ENCODE peak calls at places on chromosomes 3 and 15, in eight cellular contexts. W is A549, T is ovary, I is thyroid gland, P is body of pancreas, L is uterus, K is esophagus muscularis mucosa, Z is endothelial cell of umbilical vein. N is an unnamed sample.

GRCh38 chr15:89371145-89372044 is 36.8 kb upstream of the POLG start:
- DNase-seq in Z (no peak), T (no peak), P (peak), I (peak), L (no peak), K (no peak), W (no peak), N (no peak)

GRCh38 chr3:66997560-66998074 is 490 bp upstream of the KBTBD8 start:
- DNase-seq in L (peak), T (peak), W (no peak), P (no peak), I (no peak), K (no peak), Z (no peak), N (peak)

GRCh38 chr3:193023218-193023617 is 105.6 kb upstream of the MB21D2 start:
- DNase-seq in W (no peak), T (no peak), P (no peak), Z (no peak), L (no peak), K (no peak), I (no peak), N (no peak)

GRCh38 chr3:148036331-148036881 is 627.2 kb downstream of the ZIC1 start:
- DNase-seq in Z (peak), L (no peak), T (no peak), I (no peak), P (no peak), K (no peak), W (no peak), N (no peak)

GRCh38 chr3:71973337-71974030 is 188.5 kb upstream of the PROK2 start:
- DNase-seq in T (no peak), L (no peak), P (no peak), W (no peak), I (no peak), Z (no peak), K (no peak), N (no peak)

GRCh38 chr3:123871946-123872345 is 12.2 kb downstream of the MYLK start:
- DNase-seq in P (no peak), L (no peak), Z (peak), T (no peak), W (no peak), I (no peak), K (no peak), N (no peak)

GRCh38 chr3:56590814-56591213 is 33.8 kb downstream of the CCDC66 start:
- DNase-seq in W (no peak), L (no peak), K (no peak), I (no peak), P (no peak), Z (no peak), T (no peak), N (no peak)

GRCh38 chr3:9397911-9398714 is 698 bp downstream of the SETD5 start:
- DNase-seq in W (no peak), Z (no peak), P (peak), T (peak), I (peak), L (peak), K (no peak), N (peak)

GRCh38 chr3:38649500-38650247 is at the start of gene SCN5A:
- DNase-seq in P (peak), K (peak), L (peak), W (peak), T (peak), Z (peak), I (peak), N (peak)

GRCh38 chr3:10519236-10519635 is 13.8 kb upstream of the ATP2B2 start:
- DNase-seq in K (no peak), Z (no peak), T (no peak), W (no peak), L (no peak), I (no peak), P (no peak), N (no peak)

GRCh38 chr3:12294885-12295580 is 6.2 kb downstream of the PPARG start:
- DNase-seq in W (peak), T (no peak), P (no peak), I (no peak), K (no peak), Z (no peak), L (no peak), N (no peak)

GRCh38 chr15:98124576-98124975 is 164.1 kb downstream of the ARRDC4 start:
- DNase-seq in L (no peak), T (no peak), K (no peak), W (no peak), P (no peak), I (no peak), Z (no peak), N (no peak)

GRCh38 chr3:107574650-107575049 is 51.9 kb downstream of the BBX start:
- DNase-seq in L (no peak), K (no peak), W (peak), T (no peak), I (peak), Z (peak), P (no peak), N (peak)

GRCh38 chr15:85583404-85584390 is 203.3 kb downstream of the AKAP13 start:
- DNase-seq in L (no peak), K (no peak), T (no peak), W (no peak), Z (peak), P (peak), I (peak), N (peak)

GRCh38 chr3:123286308-123287023 is 84.7 kb downstream of the SEC22A start:
- DNase-seq in T (no peak), I (peak), Z (peak), K (peak), W (peak), L (no peak), P (peak), N (peak)

GRCh38 chr15:75641603-75642002 is 1.6 kb upstream of the IMP3 start:
- DNase-seq in T (no peak), K (no peak), L (no peak), W (no peak), I (peak), Z (no peak), P (no peak), N (no peak)

GRCh38 chr15:85500729-85501128 is 120.3 kb downstream of the AKAP13 start:
- DNase-seq in L (peak), I (no peak), T (no peak), Z (peak), P (no peak), K (no peak), W (no peak), N (no peak)

GRCh38 chr3:98645039-98645438 is 51.6 kb upstream of the CPOX start:
- DNase-seq in P (no peak), T (no peak), W (no peak), K (no peak), L (no peak), Z (no peak), I (peak), N (no peak)

GRCh38 chr3:35120026-35120425 is 519.3 kb upstream of the ARPP21 start:
- DNase-seq in T (no peak), K (no peak), I (no peak), P (no peak), Z (no peak), L (no peak), W (no peak), N (no peak)

GRCh38 chr3:28989646-28990089 is 291.2 kb upstream of the RBMS3 start:
- DNase-seq in W (no peak), T (no peak), I (no peak), K (no peak), P (no peak), Z (peak), L (no peak), N (no peak)

GRCh38 chr3:69379661-69380060 is 6.2 kb downstream of the FRMD4B start:
- DNase-seq in K (no peak), Z (no peak), T (no peak), W (no peak), L (no peak), I (no peak), P (no peak), N (no peak)

GRCh38 chr3:21673393-21673792 is 77.6 kb downstream of the ZNF385D start:
- DNase-seq in Z (no peak), T (no peak), K (no peak), P (no peak), L (no peak), I (no peak), W (no peak), N (no peak)

GRCh38 chr3:141840737-141841544 is 35.5 kb upstream of the ATP1B3 start:
- DNase-seq in T (no peak), W (no peak), I (no peak), P (no peak), Z (peak), K (no peak), L (no peak), N (no peak)

GRCh38 chr15:66766282-66767228 is 64.5 kb downstream of the SMAD6 start:
- DNase-seq in T (no peak), W (peak), I (no peak), P (no peak), K (no peak), L (no peak), Z (no peak), N (no peak)

GRCh38 chr15:80455668-80456442 is 51.7 kb downstream of the ARNT2 start:
- DNase-seq in L (peak), P (peak), K (no peak), Z (peak), I (peak), T (peak), W (peak), N (peak)

GRCh38 chr3:157094301-157094700 is 65.6 kb downstream of the CCNL1 start:
- DNase-seq in W (no peak), P (no peak), L (no peak), K (no peak), T (no peak), Z (no peak), I (no peak), N (no peak)

GRCh38 chr3:110384601-110385000 is 687.0 kb upstream of the NECTIN3 start:
- DNase-seq in K (no peak), Z (no peak), L (no peak), T (no peak), W (no peak), P (no peak), I (no peak), N (no peak)

GRCh38 chr3:62416109-62416508 is 42.8 kb upstream of the FEZF2 start:
- DNase-seq in Z (no peak), L (no peak), I (no peak), T (no peak), W (no peak), K (no peak), P (no peak), N (no peak)

GRCh38 chr3:191882289-191882688 is 421.3 kb downstream of the PYDC2 start:
- DNase-seq in I (no peak), P (no peak), T (no peak), K (no peak), W (no peak), L (no peak), Z (no peak), N (no peak)

GRCh38 chr3:126102011-126102410 is 18.1 kb upstream of the SLC41A3 start:
- DNase-seq in Z (no peak), P (no peak), I (no peak), W (no peak), K (peak), L (no peak), T (no peak), N (no peak)

GRCh38 chr3:55330355-55330754 is 156.8 kb downstream of the WNT5A start:
- DNase-seq in L (peak), W (peak), I (peak), P (no peak), T (no peak), Z (no peak), K (no peak), N (no peak)

GRCh38 chr15:69921626-69922624 is 175.8 kb downstream of the TLE3 start:
- DNase-seq in Z (no peak), P (no peak), T (no peak), I (no peak), K (no peak), W (no peak), L (no peak), N (no peak)

GRCh38 chr3:963255-963654 is 129.6 kb upstream of the CNTN6 start:
- DNase-seq in T (no peak), Z (no peak), L (no peak), P (no peak), I (no peak), W (no peak), K (no peak), N (no peak)

GRCh38 chr3:64666171-64666581 is 21.6 kb downstream of the ADAMTS9 start:
- DNase-seq in L (no peak), K (peak), I (peak), T (peak), W (no peak), Z (peak), P (peak), N (no peak)

GRCh38 chr15:47786371-47786770 is 69.1 kb downstream of the SEMA6D start:
- DNase-seq in I (no peak), P (no peak), L (no peak), T (no peak), K (peak), W (no peak), Z (no peak), N (no peak)

GRCh38 chr3:12049675-12050074 is 45.5 kb downstream of the SYN2 start:
- DNase-seq in Z (peak), K (no peak), P (no peak), W (no peak), L (no peak), T (no peak), I (no peak), N (no peak)

GRCh38 chr15:42092666-42093445 is 1.5 kb downstream of the PLA2G4D start:
- DNase-seq in P (peak), T (no peak), I (peak), L (no peak), Z (no peak), W (no peak), K (peak), N (no peak)

GRCh38 chr3:9932843-9933560 is 632 bp upstream of the CRELD1 start:
- DNase-seq in K (peak), W (peak), T (peak), P (peak), L (peak), Z (peak), I (peak), N (peak)

GRCh38 chr15:93520206-93520605 is 431.2 kb upstream of the RGMA start:
- DNase-seq in L (no peak), Z (no peak), W (no peak), T (no peak), K (no peak), I (no peak), P (no peak), N (no peak)

DNA sequence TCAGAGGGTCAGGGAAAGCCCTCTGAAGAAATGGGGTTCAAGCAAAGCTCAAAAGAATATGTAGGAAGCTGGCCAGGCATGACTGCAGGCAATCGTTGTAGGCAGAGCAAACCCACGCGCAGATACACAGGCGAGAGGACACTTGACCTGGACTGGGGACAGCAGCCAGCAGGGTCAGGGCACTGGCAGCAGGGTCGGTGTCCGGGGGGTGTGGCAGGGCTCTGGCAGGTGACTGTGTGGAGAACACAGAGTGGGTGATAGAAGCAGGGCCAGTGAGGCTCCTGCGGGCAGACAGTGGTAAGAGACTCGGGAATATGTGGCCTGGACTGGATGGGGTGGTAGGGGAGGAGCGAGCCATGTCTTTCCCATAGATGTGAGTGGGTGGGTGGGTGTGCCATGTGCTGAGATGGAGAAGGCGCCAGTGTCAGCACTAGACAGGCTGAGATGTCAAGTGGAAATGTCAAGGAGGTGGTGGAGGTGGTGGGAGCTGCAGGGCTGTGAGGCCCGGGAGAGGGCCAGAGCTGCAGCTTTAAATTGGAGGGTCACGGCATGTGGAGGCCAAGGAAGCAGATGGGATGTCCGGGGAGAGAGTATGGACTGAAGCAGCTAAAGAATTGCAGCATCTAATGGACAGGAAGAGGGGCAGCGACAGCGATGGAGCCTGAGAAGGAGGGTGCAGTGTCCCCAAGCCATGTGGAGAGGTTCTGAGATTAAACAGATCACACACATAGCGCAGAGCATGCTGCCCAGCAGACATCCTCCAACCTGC is 13.4 kb downstream of the TMEM43 start:
- DNase-seq in T (no peak), L (no peak), I (no peak), W (no peak), Z (no peak), P (no peak), K (no peak), N (no peak)
- TF ChIP-seq POLR2A in T (no peak), L (no peak), I (no peak), W (no peak), Z (peak), P (no peak), K (no peak), N (no peak)

GRCh38 chr15:68053997-68054657 is at the start of gene PIAS1:
- DNase-seq in W (peak), Z (peak), K (peak), L (peak), I (peak), P (peak), T (peak), N (peak)
- TF ChIP-seq POLR2A in W (peak), Z (peak), K (peak), L (peak), I (peak), P (peak), T (peak), N (peak)

DNA sequence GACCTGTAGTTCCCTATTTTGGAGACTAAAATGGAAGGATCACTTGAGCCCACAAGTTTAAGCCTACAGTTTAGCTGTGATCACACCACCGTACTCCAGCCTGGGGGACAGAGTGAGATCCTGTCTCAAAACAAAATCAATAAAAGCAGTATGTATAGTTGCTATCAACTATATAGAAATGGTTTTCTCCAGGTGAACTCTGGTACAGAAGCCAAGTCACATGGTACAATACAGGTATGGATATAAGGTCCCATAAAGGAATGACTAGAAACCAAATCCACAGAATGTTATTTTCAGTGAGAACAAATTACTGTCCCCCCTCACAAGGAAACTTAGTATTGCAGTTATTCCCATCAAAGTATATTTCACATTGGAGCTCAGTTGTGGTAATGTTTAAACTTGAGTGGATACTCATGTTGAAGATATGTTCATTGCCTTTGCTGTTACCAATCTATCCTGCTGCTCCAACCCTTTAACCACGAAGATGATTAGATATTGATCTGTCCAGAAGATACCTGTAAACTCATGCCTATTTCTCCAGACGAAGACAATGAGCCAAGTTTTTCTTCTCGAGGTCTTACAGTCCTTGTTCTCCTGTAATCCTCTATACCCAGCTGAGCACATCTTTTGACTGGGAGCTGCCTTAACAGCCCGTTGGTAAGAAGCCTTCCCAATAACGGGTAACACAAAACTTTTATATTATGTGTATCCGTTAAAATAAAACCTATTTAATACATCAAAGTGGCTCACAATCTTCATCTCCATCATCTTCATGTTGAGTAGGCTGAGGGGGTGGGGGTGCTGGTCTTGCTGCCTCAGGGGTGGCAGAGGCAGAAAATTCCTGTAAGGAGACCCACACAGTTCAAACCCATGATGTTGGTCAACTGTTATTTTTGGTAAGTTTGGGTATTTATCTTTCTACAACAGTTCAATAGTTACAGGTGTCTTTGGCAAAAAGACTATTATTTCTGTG is 24.6 kb downstream of the TRA2B start:
- DNase-seq in I (no peak), K (no peak), Z (no peak), W (no peak), P (no peak), T (no peak), L (no peak), N (peak)
- TF ChIP-seq POLR2A in I (no peak), K (no peak), Z (peak), W (no peak), P (no peak), T (no peak), L (no peak), N (no peak)

DNA sequence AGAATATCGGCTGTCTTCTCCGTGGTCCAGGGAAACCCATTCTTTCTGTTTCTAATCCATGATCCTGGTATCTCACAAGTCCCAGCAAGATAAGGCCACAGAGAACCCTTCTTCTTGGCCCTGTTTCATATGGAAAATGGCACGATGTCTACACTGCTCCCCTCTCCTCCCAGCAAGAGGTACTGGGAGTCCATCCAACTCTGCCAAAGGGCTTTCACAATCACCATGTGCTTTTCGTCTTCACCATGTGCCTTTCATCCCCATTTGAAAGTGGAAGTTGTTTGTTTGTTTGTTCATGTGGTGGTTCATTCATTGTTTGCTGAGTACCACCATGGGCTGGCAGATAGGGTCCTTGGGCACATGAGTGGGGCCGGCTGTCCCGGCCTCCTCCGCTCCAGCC is 5.5 kb downstream of the ITIH3 start:
- DNase-seq in I (no peak), W (no peak), Z (no peak), T (no peak), P (no peak), L (no peak), K (no peak), N (no peak)
- TF ChIP-seq POLR2A in I (no peak), W (no peak), Z (no peak), T (no peak), P (no peak), L (no peak), K (no peak), N (no peak)

GRCh38 chr3:130895690-130896089 is 1.8 kb downstream of the ATP2C1 start:
- DNase-seq in K (no peak), T (no peak), I (no peak), P (no peak), L (no peak), Z (peak), W (no peak), N (peak)

GRCh38 chr3:130892759-130893239 is 1.1 kb upstream of the ATP2C1 start:
- DNase-seq in W (peak), L (peak), T (peak), K (no peak), P (peak), I (peak), Z (no peak), N (peak)

GRCh38 chr3:130893240-130894129 is at the start of gene ATP2C1:
- DNase-seq in I (peak), T (peak), Z (peak), P (peak), L (peak), W (peak), K (peak), N (peak)

GRCh38 chr3:130894873-130895330 is 1.0 kb downstream of the ATP2C1 start:
- DNase-seq in P (no peak), Z (peak), I (no peak), K (no peak), L (no peak), W (no peak), T (no peak), N (no peak)

GRCh38 chr3:130894130-130894872 is 417 bp downstream of the ATP2C1 start:
- DNase-seq in L (peak), K (no peak), I (peak), W (peak), P (peak), Z (no peak), T (peak), N (peak)
- TF ChIP-seq POLR2A in L (no peak), K (no peak), I (no peak), W (no peak), P (no peak), Z (no peak), T (no peak), N (no peak)

GRCh38 chr3:144930431-144930830 is 958.8 kb downstream of the DIPK2A start:
- DNase-seq in L (no peak), K (no peak), Z (no peak), I (no peak), W (no peak), T (no peak), P (no peak), N (no peak)
- TF ChIP-seq POLR2A in L (no peak), K (no peak), Z (no peak), I (no peak), W (no peak), T (no peak), P (no peak), N (no peak)

N was measured in erythroblast.